ENCODE peak calls at places on chromosome 18, in five cellular contexts. One of them, this sample, is unnamed.

GRCh38 chr18:22182884-22183610 is 13.7 kb downstream of the GATA6 start:
- DNase-seq in CD8-positive, alpha-beta memory T cell: no peak
- DNase-seq in EH: no peak
- DNase-seq in NCI-H2029: no peak
- DNase-seq in heart right ventricle: no peak
- DNase-seq in this sample: no peak

GRCh38 chr18:79394438-79395307 is 1.1 kb upstream of the NFATC1 start:
- DNase-seq in NCI-H2029: no peak
- DNase-seq in CD8-positive, alpha-beta memory T cell: peak; percentile 35
- DNase-seq in EH: peak; percentile 73
- DNase-seq in heart right ventricle: peak; percentile 47
- DNase-seq in this sample: peak; percentile 41

GRCh38 chr18:72201032-72201431 is 343.1 kb downstream of the CBLN2 start:
- DNase-seq in EH: no peak
- DNase-seq in CD8-positive, alpha-beta memory T cell: no peak
- DNase-seq in NCI-H2029: no peak
- DNase-seq in heart right ventricle: no peak
- DNase-seq in this sample: peak; percentile 48

GRCh38 chr18:48545690-48546365 is 7.0 kb downstream of the CTIF start:
- DNase-seq in NCI-H2029: peak; percentile 5
- DNase-seq in EH: peak; percentile 92
- DNase-seq in heart right ventricle: peak; percentile 65
- DNase-seq in CD8-positive, alpha-beta memory T cell: no peak
- DNase-seq in this sample: no peak

GRCh38 chr18:59800897-59801296 is 98.9 kb upstream of the PMAIP1 start:
- DNase-seq in CD8-positive, alpha-beta memory T cell: no peak
- DNase-seq in heart right ventricle: no peak
- DNase-seq in EH: no peak
- DNase-seq in NCI-H2029: no peak
- DNase-seq in this sample: no peak

GRCh38 chr18:55302337-55302833 is 285.6 kb downstream of the TCF4 start:
- DNase-seq in heart right ventricle: peak; percentile 14
- DNase-seq in EH: peak; percentile 60
- DNase-seq in NCI-H2029: no peak
- DNase-seq in CD8-positive, alpha-beta memory T cell: no peak
- DNase-seq in this sample: no peak

GRCh38 chr18:69787825-69788547 is 159.7 kb downstream of the CD226 start:
- DNase-seq in CD8-positive, alpha-beta memory T cell: no peak
- DNase-seq in NCI-H2029: no peak
- DNase-seq in EH: peak; percentile 56
- DNase-seq in heart right ventricle: no peak
- DNase-seq in this sample: no peak

GRCh38 chr18:36638224-36638623 is 190.6 kb downstream of the TPGS2 start:
- DNase-seq in NCI-H2029: no peak
- DNase-seq in EH: no peak
- DNase-seq in CD8-positive, alpha-beta memory T cell: no peak
- DNase-seq in heart right ventricle: no peak
- DNase-seq in this sample: no peak

GRCh38 chr18:37260367-37261093 is 305.1 kb downstream of the CELF4 start:
- DNase-seq in heart right ventricle: no peak
- DNase-seq in NCI-H2029: no peak
- DNase-seq in EH: no peak
- DNase-seq in CD8-positive, alpha-beta memory T cell: no peak
- DNase-seq in this sample: no peak

GRCh38 chr18:79380816-79381806 is 14.6 kb upstream of the NFATC1 start:
- DNase-seq in CD8-positive, alpha-beta memory T cell: peak; percentile 59
- DNase-seq in NCI-H2029: no peak
- DNase-seq in EH: peak; percentile 59
- DNase-seq in heart right ventricle: peak; percentile 75
- DNase-seq in this sample: peak; percentile 60

GRCh38 chr18:43067570-43067969 is 47.9 kb downstream of the RIT2 start:
- DNase-seq in EH: no peak
- DNase-seq in CD8-positive, alpha-beta memory T cell: no peak
- DNase-seq in NCI-H2029: no peak
- DNase-seq in heart right ventricle: no peak
- DNase-seq in this sample: no peak

GRCh38 chr18:68839701-68840100 is 41.8 kb downstream of the CCDC102B start:
- DNase-seq in CD8-positive, alpha-beta memory T cell: no peak
- DNase-seq in heart right ventricle: no peak
- DNase-seq in NCI-H2029: no peak
- DNase-seq in EH: peak; percentile 52
- DNase-seq in this sample: no peak

GRCh38 chr18:76801567-76802505 is 20.5 kb upstream of the ZNF236 start:
- DNase-seq in heart right ventricle: peak; percentile 69
- DNase-seq in EH: peak; percentile 58
- DNase-seq in NCI-H2029: no peak
- DNase-seq in CD8-positive, alpha-beta memory T cell: peak; percentile 31
- DNase-seq in this sample: peak; percentile 23

GRCh38 chr18:48871391-48872166 is 79.2 kb downstream of the SMAD7 start:
- DNase-seq in heart right ventricle: no peak
- DNase-seq in NCI-H2029: no peak
- DNase-seq in CD8-positive, alpha-beta memory T cell: no peak
- DNase-seq in EH: no peak
- DNase-seq in this sample: no peak

GRCh38 chr18:51559902-51560287 is 362.4 kb upstream of the MEX3C start:
- DNase-seq in CD8-positive, alpha-beta memory T cell: no peak
- DNase-seq in heart right ventricle: no peak
- DNase-seq in EH: no peak
- DNase-seq in NCI-H2029: no peak
- DNase-seq in this sample: no peak

GRCh38 chr18:69885841-69886531 is 61.7 kb downstream of the CD226 start:
- DNase-seq in EH: no peak
- DNase-seq in CD8-positive, alpha-beta memory T cell: no peak
- DNase-seq in heart right ventricle: no peak
- DNase-seq in NCI-H2029: no peak
- DNase-seq in this sample: no peak

GRCh38 chr18:72799106-72799505 is 68.7 kb downstream of the NETO1 start:
- DNase-seq in heart right ventricle: no peak
- DNase-seq in EH: peak; percentile 8
- DNase-seq in CD8-positive, alpha-beta memory T cell: no peak
- DNase-seq in NCI-H2029: no peak
- DNase-seq in this sample: no peak

GRCh38 chr18:9530226-9531009 is 55.1 kb downstream of the RALBP1 start:
- DNase-seq in EH: no peak
- DNase-seq in CD8-positive, alpha-beta memory T cell: no peak
- DNase-seq in NCI-H2029: no peak
- DNase-seq in heart right ventricle: no peak
- DNase-seq in this sample: no peak

GRCh38 chr18:48105317-48105716 is 174.9 kb upstream of the SMAD2 start:
- DNase-seq in NCI-H2029: no peak
- DNase-seq in CD8-positive, alpha-beta memory T cell: no peak
- DNase-seq in heart right ventricle: no peak
- DNase-seq in EH: no peak
- DNase-seq in this sample: no peak

GRCh38 chr18:30674619-30675018 is 367.9 kb downstream of the DSC3 start:
- DNase-seq in CD8-positive, alpha-beta memory T cell: no peak
- DNase-seq in heart right ventricle: no peak
- DNase-seq in EH: no peak
- DNase-seq in NCI-H2029: no peak
- DNase-seq in this sample: no peak

GRCh38 chr18:59087391-59087790 is 52.3 kb upstream of the SEC11C start:
- DNase-seq in NCI-H2029: peak; percentile 51
- DNase-seq in EH: no peak
- DNase-seq in CD8-positive, alpha-beta memory T cell: no peak
- DNase-seq in heart right ventricle: no peak
- DNase-seq in this sample: no peak

GRCh38 chr18:62262050-62262449 is 63.1 kb upstream of the TNFRSF11A start:
- DNase-seq in heart right ventricle: no peak
- DNase-seq in CD8-positive, alpha-beta memory T cell: no peak
- DNase-seq in NCI-H2029: no peak
- DNase-seq in EH: no peak
- DNase-seq in this sample: no peak

GRCh38 chr18:5455644-5456043 is 88.2 kb downstream of the EPB41L3 start:
- DNase-seq in EH: no peak
- DNase-seq in heart right ventricle: no peak
- DNase-seq in NCI-H2029: no peak
- DNase-seq in CD8-positive, alpha-beta memory T cell: no peak
- DNase-seq in this sample: no peak

GRCh38 chr18:22703883-22704626 is 229.1 kb upstream of the RBBP8 start:
- DNase-seq in NCI-H2029: no peak
- DNase-seq in CD8-positive, alpha-beta memory T cell: no peak
- DNase-seq in heart right ventricle: no peak
- DNase-seq in EH: peak; percentile 67
- DNase-seq in this sample: peak; percentile 6

GRCh38 chr18:46289458-46289857 is 185.3 kb downstream of the HAUS1 start:
- DNase-seq in EH: no peak
- DNase-seq in NCI-H2029: no peak
- DNase-seq in heart right ventricle: no peak
- DNase-seq in CD8-positive, alpha-beta memory T cell: no peak
- DNase-seq in this sample: no peak

GRCh38 chr18:57923606-57924005 is 120.4 kb upstream of the NEDD4L start:
- DNase-seq in NCI-H2029: no peak
- DNase-seq in heart right ventricle: no peak
- DNase-seq in CD8-positive, alpha-beta memory T cell: no peak
- DNase-seq in EH: no peak
- DNase-seq in this sample: no peak

GRCh38 chr18:29840101-29840500 is 1202.4 kb downstream of the DSC3 start:
- DNase-seq in NCI-H2029: no peak
- DNase-seq in CD8-positive, alpha-beta memory T cell: no peak
- DNase-seq in EH: peak; percentile 39
- DNase-seq in heart right ventricle: no peak
- DNase-seq in this sample: no peak

GRCh38 chr18:40055262-40055661 is 1899.8 kb upstream of the PIK3C3 start:
- DNase-seq in heart right ventricle: no peak
- DNase-seq in NCI-H2029: no peak
- DNase-seq in CD8-positive, alpha-beta memory T cell: no peak
- DNase-seq in EH: no peak
- DNase-seq in this sample: no peak

GRCh38 chr18:25349926-25350560 is 1.9 kb downstream of the ZNF521 start:
- DNase-seq in heart right ventricle: peak; percentile 38
- DNase-seq in NCI-H2029: no peak
- DNase-seq in CD8-positive, alpha-beta memory T cell: no peak
- DNase-seq in EH: peak; percentile 1
- DNase-seq in this sample: no peak

GRCh38 chr18:55877321-55877720 is 289.3 kb upstream of the TCF4 start:
- DNase-seq in EH: peak; percentile 51
- DNase-seq in NCI-H2029: no peak
- DNase-seq in heart right ventricle: no peak
- DNase-seq in CD8-positive, alpha-beta memory T cell: no peak
- DNase-seq in this sample: no peak

GRCh38 chr18:59388180-59388579 is 29.1 kb upstream of the LMAN1 start:
- DNase-seq in EH: no peak
- DNase-seq in heart right ventricle: no peak
- DNase-seq in NCI-H2029: peak; percentile 18
- DNase-seq in CD8-positive, alpha-beta memory T cell: no peak
- DNase-seq in this sample: no peak

GRCh38 chr18:77057043-77057442 is 75.5 kb downstream of the MBP start:
- DNase-seq in CD8-positive, alpha-beta memory T cell: no peak
- DNase-seq in heart right ventricle: peak; percentile 59
- DNase-seq in NCI-H2029: peak; percentile 69
- DNase-seq in EH: no peak
- DNase-seq in this sample: no peak

GRCh38 chr18:25077933-25078707 is 273.8 kb downstream of the ZNF521 start:
- DNase-seq in NCI-H2029: no peak
- DNase-seq in heart right ventricle: no peak
- DNase-seq in EH: no peak
- DNase-seq in CD8-positive, alpha-beta memory T cell: no peak
- DNase-seq in this sample: no peak

GRCh38 chr18:13397504-13398163 is 179.1 kb downstream of the LDLRAD4 start:
- DNase-seq in NCI-H2029: no peak
- DNase-seq in heart right ventricle: no peak
- DNase-seq in CD8-positive, alpha-beta memory T cell: no peak
- DNase-seq in EH: no peak
- DNase-seq in this sample: no peak

GRCh38 chr18:26746284-26747130 is 119.0 kb downstream of the AQP4 start:
- DNase-seq in EH: peak; percentile 49
- DNase-seq in CD8-positive, alpha-beta memory T cell: no peak
- DNase-seq in heart right ventricle: no peak
- DNase-seq in NCI-H2029: no peak
- DNase-seq in this sample: no peak

GRCh38 chr18:35696307-35696706 is 114.8 kb downstream of the GALNT1 start:
- DNase-seq in EH: no peak
- DNase-seq in heart right ventricle: no peak
- DNase-seq in CD8-positive, alpha-beta memory T cell: no peak
- DNase-seq in NCI-H2029: no peak
- DNase-seq in this sample: no peak

GRCh38 chr18:46174317-46175039 is 70.3 kb downstream of the HAUS1 start:
- DNase-seq in CD8-positive, alpha-beta memory T cell: peak; percentile 16
- DNase-seq in NCI-H2029: no peak
- DNase-seq in heart right ventricle: peak; percentile 30
- DNase-seq in EH: peak; percentile 53
- DNase-seq in this sample: peak; percentile 11

This sample was measured in CD4-positive, CD25-positive, alpha-beta regulatory T cell.